ENCODE peak calls at places on chromosomes 1 and 21, in seven cellular contexts. One of them, this sample, is unnamed.
A peak's percentile ranks its signal among the peaks of the same experiment; 100 is the strongest.

GRCh38 chr1:235739631-235740030 is 90.0 kb upstream of the GNG4 start:
- DNase-seq in breast epithelium: no peak
- DNase-seq in dorsolateral prefrontal cortex: no peak
- DNase-seq in psoas muscle: no peak
- DNase-seq in Panc1: no peak
- DNase-seq in cardiac fibroblast: peak; percentile 45
- DNase-seq in RWPE1: no peak
- DNase-seq in this sample: no peak

GRCh38 chr1:227883073-227883520 is 64.6 kb downstream of the WNT9A start:
- DNase-seq in dorsolateral prefrontal cortex: no peak
- DNase-seq in RWPE1: no peak
- DNase-seq in cardiac fibroblast: no peak
- DNase-seq in breast epithelium: no peak
- DNase-seq in Panc1: no peak
- DNase-seq in psoas muscle: peak; percentile 9
- DNase-seq in this sample: no peak

GRCh38 chr1:40944841-40945430 is 34.6 kb upstream of the CTPS1 start:
- DNase-seq in breast epithelium: no peak
- DNase-seq in psoas muscle: no peak
- DNase-seq in dorsolateral prefrontal cortex: no peak
- DNase-seq in cardiac fibroblast: peak; percentile 71
- DNase-seq in Panc1: no peak
- DNase-seq in RWPE1: no peak
- DNase-seq in this sample: no peak

GRCh38 chr1:182087951-182088350 is 26.4 kb upstream of the ZNF648 start:
- DNase-seq in Panc1: no peak
- DNase-seq in dorsolateral prefrontal cortex: no peak
- DNase-seq in psoas muscle: no peak
- DNase-seq in breast epithelium: no peak
- DNase-seq in RWPE1: peak; percentile 65
- DNase-seq in cardiac fibroblast: no peak
- DNase-seq in this sample: no peak

GRCh38 chr21:35163381-35163780 is 114.3 kb upstream of the RUNX1 start:
- DNase-seq in dorsolateral prefrontal cortex: no peak
- DNase-seq in breast epithelium: no peak
- DNase-seq in cardiac fibroblast: peak; percentile 62
- DNase-seq in psoas muscle: no peak
- DNase-seq in RWPE1: peak; percentile 65
- DNase-seq in Panc1: no peak
- DNase-seq in this sample: no peak

GRCh38 chr21:45981641-45982255 is at the start of gene COL6A1:
- DNase-seq in breast epithelium: peak; percentile 57
- DNase-seq in psoas muscle: peak; percentile 67
- DNase-seq in RWPE1: peak; percentile 55
- DNase-seq in Panc1: no peak
- DNase-seq in dorsolateral prefrontal cortex: peak; percentile 59
- DNase-seq in cardiac fibroblast: peak; percentile 74
- DNase-seq in this sample: peak; percentile 73

GRCh38 chr1:71834570-71835441 is 447.5 kb downstream of the NEGR1 start:
- DNase-seq in psoas muscle: no peak
- DNase-seq in dorsolateral prefrontal cortex: no peak
- DNase-seq in RWPE1: no peak
- DNase-seq in breast epithelium: no peak
- DNase-seq in cardiac fibroblast: no peak
- DNase-seq in Panc1: no peak
- DNase-seq in this sample: peak; percentile 31

GRCh38 chr1:116498789-116499628 is 71.8 kb downstream of the CD58 start:
- DNase-seq in cardiac fibroblast: peak; percentile 78
- DNase-seq in breast epithelium: no peak
- DNase-seq in psoas muscle: no peak
- DNase-seq in Panc1: no peak
- DNase-seq in RWPE1: peak; percentile 70
- DNase-seq in dorsolateral prefrontal cortex: peak; percentile 70
- DNase-seq in this sample: peak; percentile 56

GRCh38 chr1:184974086-184974836 is at the start of gene NIBAN1:
- DNase-seq in dorsolateral prefrontal cortex: no peak
- DNase-seq in Panc1: no peak
- DNase-seq in psoas muscle: peak; percentile 67
- DNase-seq in breast epithelium: peak; percentile 74
- DNase-seq in cardiac fibroblast: peak; percentile 58
- DNase-seq in RWPE1: peak; percentile 51
- DNase-seq in this sample: peak; percentile 60

GRCh38 chr21:34031835-34032370 is 41.5 kb upstream of the MRPS6 start:
- DNase-seq in psoas muscle: no peak
- DNase-seq in breast epithelium: no peak
- DNase-seq in dorsolateral prefrontal cortex: no peak
- DNase-seq in RWPE1: no peak
- DNase-seq in Panc1: no peak
- DNase-seq in cardiac fibroblast: no peak
- DNase-seq in this sample: no peak

GRCh38 chr1:27626031-27626935 is 8.7 kb downstream of the FGR start:
- DNase-seq in psoas muscle: peak; percentile 7
- DNase-seq in RWPE1: no peak
- DNase-seq in cardiac fibroblast: no peak
- DNase-seq in dorsolateral prefrontal cortex: no peak
- DNase-seq in Panc1: no peak
- DNase-seq in breast epithelium: no peak
- DNase-seq in this sample: no peak

GRCh38 chr1:1788136-1788535 is 9.9 kb upstream of the NADK start:
- DNase-seq in cardiac fibroblast: no peak
- DNase-seq in RWPE1: no peak
- DNase-seq in breast epithelium: no peak
- DNase-seq in Panc1: no peak
- DNase-seq in dorsolateral prefrontal cortex: no peak
- DNase-seq in psoas muscle: no peak
- DNase-seq in this sample: peak; percentile 13

GRCh38 chr1:115837762-115838421 is 3.0 kb downstream of the NHLH2 start:
- DNase-seq in psoas muscle: no peak
- DNase-seq in RWPE1: no peak
- DNase-seq in dorsolateral prefrontal cortex: peak; percentile 62
- DNase-seq in Panc1: no peak
- DNase-seq in breast epithelium: no peak
- DNase-seq in cardiac fibroblast: no peak
- DNase-seq in this sample: no peak

GRCh38 chr21:17045214-17045835 is 467.5 kb upstream of the CXADR start:
- DNase-seq in Panc1: no peak
- DNase-seq in dorsolateral prefrontal cortex: no peak
- DNase-seq in RWPE1: no peak
- DNase-seq in psoas muscle: no peak
- DNase-seq in breast epithelium: no peak
- DNase-seq in cardiac fibroblast: peak; percentile 56
- DNase-seq in this sample: no peak

GRCh38 chr1:203082571-203083462 is 3.0 kb downstream of the MYOG start:
- DNase-seq in psoas muscle: no peak
- DNase-seq in RWPE1: no peak
- DNase-seq in cardiac fibroblast: no peak
- DNase-seq in breast epithelium: no peak
- DNase-seq in Panc1: no peak
- DNase-seq in dorsolateral prefrontal cortex: no peak
- DNase-seq in this sample: no peak

DNA sequence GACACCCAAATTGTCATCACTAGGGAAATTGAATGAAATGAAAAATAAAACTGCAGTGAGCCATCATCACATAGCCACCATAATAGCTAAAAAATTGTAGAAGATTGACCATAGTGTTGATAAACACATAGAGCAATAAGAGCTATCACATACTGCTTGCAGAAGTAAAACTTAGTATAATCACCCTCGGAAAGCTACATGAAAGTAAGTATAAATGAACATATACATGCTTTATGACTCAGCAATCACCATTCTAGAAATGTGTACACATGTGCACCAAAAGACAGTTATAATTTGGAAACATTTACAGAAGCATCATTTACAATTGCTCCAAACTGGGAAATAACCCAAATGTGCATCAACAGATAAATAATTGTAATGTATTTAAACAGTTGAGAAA is 153.1 kb upstream of the LRRC7 start:
- DNase-seq in RWPE1: no peak
- DNase-seq in psoas muscle: no peak
- DNase-seq in Panc1: no peak
- DNase-seq in cardiac fibroblast: no peak
- DNase-seq in breast epithelium: no peak
- DNase-seq in dorsolateral prefrontal cortex: no peak
- DNase-seq in this sample: no peak
- TF ChIP-seq CTCF in RWPE1: no peak
- TF ChIP-seq CTCF in psoas muscle: no peak
- TF ChIP-seq CTCF in Panc1: no peak
- TF ChIP-seq CTCF in cardiac fibroblast: no peak
- TF ChIP-seq CTCF in breast epithelium: no peak
- TF ChIP-seq CTCF in dorsolateral prefrontal cortex: no peak
- TF ChIP-seq CTCF in this sample: no peak

DNA sequence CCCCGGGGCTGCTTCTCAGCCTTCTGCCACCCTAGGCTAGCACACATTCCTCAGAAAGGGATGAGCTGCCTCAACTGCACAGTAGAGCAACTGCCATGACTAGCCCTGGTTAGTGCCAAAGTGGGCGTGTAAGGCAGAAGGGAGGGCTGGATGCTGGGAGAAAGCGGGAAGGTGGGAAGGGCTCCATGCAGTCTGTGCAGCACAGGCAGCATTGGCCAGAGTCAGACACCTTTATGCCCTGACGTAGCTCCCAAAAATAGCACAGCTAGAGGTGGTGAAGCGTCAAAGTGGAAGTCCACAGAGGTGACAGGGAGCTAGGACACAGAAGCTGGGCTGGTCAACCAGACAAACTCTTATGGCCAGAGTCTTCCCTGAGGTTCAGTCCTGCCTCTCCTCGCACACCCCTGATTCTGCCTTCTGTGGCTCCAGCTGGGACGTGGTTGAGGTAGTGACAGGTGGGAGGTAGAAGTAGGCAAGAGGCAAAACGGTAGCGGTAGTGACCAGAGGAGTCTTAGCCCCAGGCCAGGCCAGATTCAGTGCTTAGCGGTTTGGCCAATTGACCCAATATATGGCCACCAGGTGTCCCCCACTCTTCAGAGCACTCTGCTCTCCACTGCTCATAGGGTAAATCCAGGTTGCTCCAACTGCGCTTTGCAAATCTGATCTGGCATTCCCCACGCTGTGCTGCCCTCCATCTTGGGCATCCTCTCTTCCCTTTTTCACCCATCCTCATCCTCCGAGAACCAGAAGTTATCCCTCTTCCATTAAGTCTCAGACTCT is 45.6 kb downstream of the DDX20 start:
- DNase-seq in dorsolateral prefrontal cortex: peak; percentile 64
- DNase-seq in breast epithelium: no peak
- DNase-seq in Panc1: no peak
- DNase-seq in RWPE1: no peak
- DNase-seq in psoas muscle: no peak
- DNase-seq in cardiac fibroblast: no peak
- DNase-seq in this sample: no peak
- TF ChIP-seq CTCF in dorsolateral prefrontal cortex: no peak
- TF ChIP-seq CTCF in breast epithelium: no peak
- TF ChIP-seq CTCF in Panc1: no peak
- TF ChIP-seq CTCF in RWPE1: no peak
- TF ChIP-seq CTCF in psoas muscle: peak; percentile 18
- TF ChIP-seq CTCF in cardiac fibroblast: no peak
- TF ChIP-seq CTCF in this sample: no peak

DNA sequence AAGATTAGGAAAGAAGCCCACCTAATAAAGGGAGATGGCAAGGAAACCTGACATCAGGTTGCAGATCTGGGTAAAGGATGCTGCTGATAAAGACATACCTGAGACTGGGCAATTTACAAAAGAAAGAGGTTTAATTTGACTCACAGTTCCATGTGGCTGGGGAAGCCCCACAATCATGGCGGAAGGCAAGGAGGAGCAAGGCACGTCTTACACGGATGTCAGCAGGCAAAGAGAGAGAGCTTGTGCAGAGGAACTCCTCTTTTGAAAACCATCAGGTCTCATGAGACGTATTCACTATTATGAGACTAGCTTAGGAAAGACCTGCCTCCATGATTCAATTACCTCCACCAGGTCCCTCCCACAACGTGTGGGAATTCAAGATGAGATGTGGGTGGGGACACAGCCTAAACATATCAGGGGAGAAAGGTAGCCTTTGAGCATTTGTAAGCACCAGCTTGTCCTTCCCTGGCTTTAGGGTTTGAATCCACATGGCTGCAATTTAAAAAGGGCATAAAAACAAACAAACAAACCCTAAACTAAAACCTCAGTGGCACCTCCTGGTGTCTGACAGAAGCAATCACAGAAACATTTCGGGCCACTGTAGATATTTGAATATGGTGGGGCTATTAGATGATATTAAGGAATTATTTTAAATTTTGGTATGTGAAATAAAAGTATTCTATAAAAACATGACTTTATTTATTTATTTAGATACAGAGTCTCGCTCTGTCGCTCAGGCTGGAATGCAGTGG is 33.1 kb downstream of the SLC2A7 start:
- DNase-seq in psoas muscle: no peak
- DNase-seq in Panc1: no peak
- DNase-seq in cardiac fibroblast: peak; percentile 23
- DNase-seq in RWPE1: no peak
- DNase-seq in breast epithelium: no peak
- DNase-seq in dorsolateral prefrontal cortex: no peak
- DNase-seq in this sample: no peak
- TF ChIP-seq CTCF in psoas muscle: no peak
- TF ChIP-seq CTCF in Panc1: no peak
- TF ChIP-seq CTCF in cardiac fibroblast: peak; percentile 34
- TF ChIP-seq CTCF in RWPE1: no peak
- TF ChIP-seq CTCF in breast epithelium: no peak
- TF ChIP-seq CTCF in dorsolateral prefrontal cortex: no peak
- TF ChIP-seq CTCF in this sample: no peak

GRCh38 chr21:41750532-41751151 is 16.2 kb downstream of the RIPK4 start:
- DNase-seq in psoas muscle: no peak
- DNase-seq in Panc1: no peak
- DNase-seq in RWPE1: no peak
- DNase-seq in dorsolateral prefrontal cortex: no peak
- DNase-seq in breast epithelium: no peak
- DNase-seq in cardiac fibroblast: no peak
- DNase-seq in this sample: peak; percentile 26

GRCh38 chr21:41752231-41752681 is 14.6 kb downstream of the RIPK4 start:
- DNase-seq in breast epithelium: no peak
- DNase-seq in Panc1: no peak
- DNase-seq in cardiac fibroblast: peak; percentile 53
- DNase-seq in psoas muscle: no peak
- DNase-seq in RWPE1: peak; percentile 81
- DNase-seq in dorsolateral prefrontal cortex: no peak
- DNase-seq in this sample: peak; percentile 32

GRCh38 chr21:41753001-41753725 is 13.7 kb downstream of the RIPK4 start:
- DNase-seq in RWPE1: no peak
- DNase-seq in cardiac fibroblast: no peak
- DNase-seq in psoas muscle: no peak
- DNase-seq in Panc1: no peak
- DNase-seq in dorsolateral prefrontal cortex: no peak
- DNase-seq in breast epithelium: no peak
- DNase-seq in this sample: no peak

GRCh38 chr21:41750051-41750450 is 16.8 kb downstream of the RIPK4 start:
- DNase-seq in Panc1: no peak
- DNase-seq in psoas muscle: no peak
- DNase-seq in dorsolateral prefrontal cortex: no peak
- DNase-seq in cardiac fibroblast: no peak
- DNase-seq in RWPE1: no peak
- DNase-seq in breast epithelium: no peak
- DNase-seq in this sample: peak; percentile 28

DNA sequence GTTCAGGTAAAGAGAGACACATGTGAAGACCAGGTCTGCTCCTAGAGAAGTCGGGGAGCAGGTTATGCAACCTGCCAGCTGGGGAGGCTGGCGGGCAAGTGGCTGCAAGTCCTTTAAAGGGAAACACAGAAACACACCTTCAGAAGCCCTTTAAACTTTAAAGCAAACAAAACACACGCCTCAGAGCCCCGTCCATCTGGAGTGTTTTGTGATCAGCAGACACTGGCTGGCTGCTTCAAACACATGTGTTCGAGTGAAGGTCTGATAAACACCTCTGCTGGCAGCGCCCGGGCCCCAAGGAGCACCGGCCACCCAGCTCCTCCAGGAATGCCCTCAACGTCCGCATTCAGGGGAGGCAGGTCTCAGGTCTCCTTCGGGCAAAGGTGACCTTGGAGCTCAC is 15.2 kb downstream of the RIPK4 start:
- DNase-seq in RWPE1: peak; percentile 69
- DNase-seq in psoas muscle: no peak
- DNase-seq in breast epithelium: peak; percentile 66
- DNase-seq in dorsolateral prefrontal cortex: no peak
- DNase-seq in cardiac fibroblast: no peak
- DNase-seq in Panc1: no peak
- DNase-seq in this sample: no peak
- TF ChIP-seq CTCF in RWPE1: no peak
- TF ChIP-seq CTCF in psoas muscle: no peak
- TF ChIP-seq CTCF in breast epithelium: no peak
- TF ChIP-seq CTCF in dorsolateral prefrontal cortex: no peak
- TF ChIP-seq CTCF in cardiac fibroblast: no peak
- TF ChIP-seq CTCF in Panc1: no peak
- TF ChIP-seq CTCF in this sample: no peak

This sample was measured in mucosa of descending colon.